ENCODE peak calls at places on chromosomes 4 and X, in five cellular contexts. E is dorsolateral prefrontal cortex, C is GM12865, I is foreskin fibroblast, M is right atrium auricular region. U is an unnamed sample.

GRCh38 chr4:124666496-124666895 is 46.0 kb downstream of the ANKRD50 start:
- DNase-seq in E (no peak), C (no peak), I (no peak), M (no peak), U (no peak)

GRCh38 chrX:22060451-22060940 is 28.4 kb downstream of the PHEX start:
- DNase-seq in E (no peak), C (peak; percentile 63), I (no peak), M (no peak), U (peak; percentile 20)

GRCh38 chr4:121791481-121791880 is 9.6 kb upstream of the EXOSC9 start:
- DNase-seq in E (no peak), C (no peak), I (peak; percentile 69), M (no peak), U (no peak)

GRCh38 chr4:173532725-173533511 is 2.9 kb upstream of the HAND2 start:
- DNase-seq in E (no peak), C (no peak), I (no peak), M (no peak), U (no peak)

GRCh38 chr4:104345598-104346242 is 149.0 kb downstream of the CXXC4 start:
- DNase-seq in E (no peak), C (peak; percentile 9), I (no peak), M (no peak), U (no peak)

GRCh38 chrX:20300822-20301221 is 34.1 kb upstream of the RPS6KA3 start:
- DNase-seq in E (no peak), C (no peak), I (no peak), M (no peak), U (no peak)

GRCh38 chr4:78155616-78156105 is 98.5 kb downstream of the FRAS1 start:
- DNase-seq in E (no peak), C (no peak), I (peak; percentile 45), M (no peak), U (no peak)

GRCh38 chr4:2510351-2511259 is 25.8 kb upstream of the FAM193A start:
- DNase-seq in E (no peak), C (no peak), I (no peak), M (no peak), U (no peak)

GRCh38 chrX:2442694-2443093 is 58.1 kb downstream of the DHRSX start:
- DNase-seq in E (no peak), C (no peak), I (no peak), M (no peak), U (no peak)

GRCh38 chrX:149909324-149910177 is 19.8 kb upstream of the HSFX4 start:
- DNase-seq in E (no peak), C (no peak), I (no peak), M (no peak), U (no peak)

GRCh38 chrX:19046343-19047215 is 62.7 kb upstream of the PHKA2 start:
- DNase-seq in E (no peak), C (no peak), I (peak; percentile 55), M (no peak), U (no peak)

GRCh38 chrX:112819013-112819635 is 21.5 kb downstream of the AMOT start:
- DNase-seq in E (no peak), C (no peak), I (peak; percentile 48), M (no peak), U (no peak)

GRCh38 chr4:105619193-105619931 is 66.9 kb downstream of the ARHGEF38 start:
- DNase-seq in E (peak; percentile 49), C (no peak), I (no peak), M (peak; percentile 64), U (no peak)

GRCh38 chr4:16745009-16745408 is 153.4 kb downstream of the LDB2 start:
- DNase-seq in E (no peak), C (no peak), I (peak; percentile 73), M (no peak), U (no peak)

GRCh38 chr4:90061881-90062280 is 65.3 kb upstream of the CCSER1 start:
- DNase-seq in E (no peak), C (no peak), I (no peak), M (no peak), U (no peak)

GRCh38 chrX:150842198-150842553 is 56.3 kb downstream of the CD99L2 start:
- DNase-seq in E (no peak), C (no peak), I (no peak), M (no peak), U (no peak)

GRCh38 chrX:2732076-2732475 is 19.8 kb upstream of the XG start:
- DNase-seq in E (no peak), C (no peak), I (no peak), M (no peak), U (no peak)

GRCh38 chr4:30968926-30969325 is 248.8 kb downstream of the PCDH7 start:
- DNase-seq in E (no peak), C (no peak), I (no peak), M (no peak), U (no peak)

GRCh38 chr4:165873298-165874071 is 448 bp downstream of the TLL1 start:
- DNase-seq in E (peak; percentile 65), C (peak; percentile 11), I (peak; percentile 64), M (no peak), U (peak; percentile 26)

GRCh38 chrX:13167444-13168207 is 123.2 kb upstream of the FAM9C start:
- DNase-seq in E (no peak), C (peak; percentile 4), I (peak; percentile 67), M (peak; percentile 65), U (no peak)

GRCh38 chrX:49264460-49264859 is at the start of gene FOXP3:
- DNase-seq in E (no peak), C (no peak), I (no peak), M (no peak), U (no peak)

GRCh38 chr4:184420881-184421416 is 53.4 kb downstream of the IRF2 start:
- DNase-seq in E (no peak), C (peak; percentile 88), I (no peak), M (no peak), U (peak; percentile 49)

GRCh38 chr4:106201373-106201772 is 114.6 kb downstream of the TBCK start:
- DNase-seq in E (no peak), C (no peak), I (peak; percentile 7), M (no peak), U (no peak)

GRCh38 chr4:87375719-87376291 is 15.2 kb downstream of the HSD17B11 start:
- DNase-seq in E (no peak), C (peak; percentile 64), I (peak; percentile 91), M (no peak), U (peak; percentile 34)

GRCh38 chr4:62670509-62670908 is 1470.4 kb downstream of the ADGRL3 start:
- DNase-seq in E (no peak), C (no peak), I (no peak), M (no peak), U (no peak)

GRCh38 chr4:152679414-152680281 is at the start of gene TMEM154:
- DNase-seq in E (peak; percentile 71), C (peak; percentile 86), I (peak; percentile 79), M (peak; percentile 64), U (peak; percentile 67)

GRCh38 chr4:26410385-26411293 is 79.6 kb downstream of the CCKAR start:
- DNase-seq in E (no peak), C (peak; percentile 65), I (peak; percentile 78), M (no peak), U (peak; percentile 55)

GRCh38 chr4:144970597-144970996 is 127.4 kb downstream of the ANAPC10 start:
- DNase-seq in E (no peak), C (peak; percentile 71), I (no peak), M (no peak), U (no peak)

GRCh38 chr4:144969793-144970192 is 128.2 kb downstream of the ANAPC10 start:
- DNase-seq in E (no peak), C (peak; percentile 24), I (no peak), M (no peak), U (no peak)

DNA sequence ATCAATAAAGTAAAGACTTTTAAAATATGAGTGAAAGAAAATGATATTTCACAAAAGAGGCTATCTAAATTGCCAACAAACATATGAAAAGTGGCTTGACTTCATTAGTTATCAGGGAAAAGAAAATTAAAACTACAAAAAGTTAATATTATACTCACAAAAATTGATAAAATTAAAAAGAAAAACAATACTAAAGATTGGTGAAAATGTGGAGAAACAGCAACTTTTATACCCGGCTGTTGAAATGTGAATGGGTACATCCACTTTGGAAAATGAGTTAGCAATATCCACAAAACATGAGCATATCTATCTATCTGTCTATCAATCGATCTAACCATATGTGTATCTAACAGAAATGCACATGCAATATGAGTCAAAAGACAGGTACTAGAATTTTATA is 122.3 kb downstream of the ANAPC10 start:
- DNase-seq in E (no peak), C (no peak), I (no peak), M (no peak), U (no peak)
- TF ChIP-seq CTCF in E (no peak), C (no peak), I (no peak), M (no peak), U (no peak)

GRCh38 chr4:176565044-176565443 is 227.7 kb downstream of the VEGFC start:
- DNase-seq in E (no peak), C (no peak), I (peak; percentile 60), M (no peak), U (no peak)

GRCh38 chr4:176563591-176563990 is 229.1 kb downstream of the VEGFC start:
- DNase-seq in E (no peak), C (no peak), I (peak; percentile 75), M (no peak), U (no peak)

GRCh38 chr4:176566769-176567168 is 226.0 kb downstream of the VEGFC start:
- DNase-seq in E (no peak), C (no peak), I (no peak), M (no peak), U (no peak)

GRCh38 chr4:176575141-176575731 is 217.5 kb downstream of the VEGFC start:
- DNase-seq in E (no peak), C (no peak), I (peak; percentile 43), M (no peak), U (no peak)

GRCh38 chr4:176569301-176569700 is 223.4 kb downstream of the VEGFC start:
- DNase-seq in E (no peak), C (no peak), I (peak; percentile 37), M (no peak), U (no peak)
- TF ChIP-seq CTCF in E (no peak), C (no peak), I (no peak), M (no peak), U (no peak)

DNA sequence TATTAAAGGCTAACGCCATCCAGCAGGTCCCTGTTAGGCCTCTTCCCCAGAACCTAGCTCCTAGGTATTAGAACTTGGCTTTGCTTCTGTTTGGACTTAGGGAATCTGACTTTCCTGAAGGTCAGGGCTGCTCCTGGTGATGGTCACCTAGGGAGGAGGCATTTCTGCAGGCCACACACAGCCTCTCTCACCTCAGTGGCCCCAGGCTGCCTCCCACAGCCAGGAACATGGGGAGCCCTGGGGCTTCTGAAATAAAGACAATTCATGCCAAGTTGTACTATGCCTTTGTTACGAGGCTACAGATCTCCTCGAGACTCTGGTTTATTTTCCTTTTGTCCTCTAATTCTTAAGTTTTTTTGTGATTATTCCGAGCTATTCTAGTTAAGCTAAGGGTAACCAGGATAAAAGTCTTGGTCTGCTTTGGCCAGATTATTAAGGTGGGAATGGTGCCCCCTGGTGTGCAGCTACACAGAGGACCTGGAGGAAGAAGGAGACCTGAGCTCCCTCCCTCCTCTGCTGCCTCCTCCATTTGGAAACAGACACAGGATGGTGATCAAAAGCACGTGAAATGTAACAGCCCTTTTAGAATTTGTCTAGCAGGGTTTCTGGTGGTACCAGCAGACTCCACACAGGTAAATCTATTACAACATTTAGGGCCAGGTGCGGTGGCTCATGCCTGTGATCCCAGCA is 131.0 kb downstream of the DCLK2 start:
- DNase-seq in E (no peak), C (peak; percentile 64), I (peak; percentile 75), M (no peak), U (peak; percentile 52)
- TF ChIP-seq CTCF in E (no peak), C (peak; percentile 48), I (peak; percentile 55), M (peak; percentile 68), U (peak; percentile 62)

DNA sequence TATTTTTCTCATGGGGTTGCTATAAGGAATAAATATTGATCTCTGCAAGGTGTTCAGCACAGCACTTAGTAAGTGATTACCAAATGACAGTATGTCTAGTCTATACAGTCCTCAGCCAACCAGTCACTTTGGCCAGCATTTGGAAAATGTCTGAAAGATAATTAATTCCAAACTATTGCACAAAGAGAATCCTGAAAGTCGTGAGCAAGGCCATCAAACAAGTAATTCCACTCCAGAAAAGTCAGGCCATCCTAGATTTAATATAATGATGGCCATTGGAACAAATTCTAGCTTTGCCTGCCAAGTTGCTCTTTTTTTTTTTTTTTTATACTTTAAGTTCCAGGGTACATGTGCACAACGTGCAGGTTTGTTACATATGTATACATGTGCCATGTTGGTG is 96.6 kb downstream of the SHROOM3 start:
- DNase-seq in E (no peak), C (no peak), I (no peak), M (no peak), U (no peak)
- TF ChIP-seq CTCF in E (no peak), C (no peak), I (no peak), M (no peak), U (no peak)